ENCODE peak calls at places on chromosomes 1 and 21, in six cellular contexts. M is heart left ventricle, B is A549, A is lower leg skin, U is NB4, J is GM12892. I is an unnamed sample.

GRCh38 chr1:228867093-228867950 is 132.0 kb downstream of the RHOU start:
- DNase-seq in B (no peak), U (peak; percentile 81), M (no peak), A (peak; percentile 37), J (no peak), I (no peak)

GRCh38 chr1:197521118-197521739 is 253.2 kb downstream of the CRB1 start:
- DNase-seq in A (no peak), B (peak; percentile 26), J (no peak), M (no peak), U (peak; percentile 45), I (no peak)

GRCh38 chr1:147504801-147505303 is 36.4 kb upstream of the BCL9 start:
- DNase-seq in B (no peak), U (no peak), J (no peak), M (no peak), A (no peak), I (no peak)

GRCh38 chr1:58813801-58814200 is 30.0 kb upstream of the JUN start:
- DNase-seq in A (no peak), B (no peak), U (no peak), J (no peak), M (no peak), I (no peak)

GRCh38 chr1:15334995-15335394 is 74.7 kb upstream of the EFHD2 start:
- DNase-seq in M (no peak), A (no peak), B (no peak), J (no peak), U (no peak), I (no peak)

GRCh38 chr1:43329995-43330751 is 7.4 kb upstream of the MPL start:
- DNase-seq in A (peak; percentile 87), B (no peak), M (peak; percentile 85), U (peak; percentile 95), J (peak; percentile 49), I (no peak)

GRCh38 chr1:214551436-214552173 is at the start of gene PTPN14:
- DNase-seq in J (peak; percentile 37), A (peak; percentile 95), B (peak; percentile 91), M (peak; percentile 91), U (peak; percentile 55), I (peak; percentile 85)

GRCh38 chr1:210647406-210648333 is 319.0 kb downstream of the HHAT start:
- DNase-seq in A (no peak), U (no peak), B (no peak), M (no peak), J (no peak), I (no peak)

GRCh38 chr1:186418503-186418902 is 42.4 kb downstream of the PDC start:
- DNase-seq in M (no peak), B (no peak), J (no peak), A (no peak), U (no peak), I (no peak)

GRCh38 chr1:242129103-242129502 is 130.2 kb upstream of the MAP1LC3C start:
- DNase-seq in U (peak; percentile 51), J (no peak), B (peak; percentile 14), A (no peak), M (no peak), I (no peak)

GRCh38 chr1:181855380-181855779 is 206.1 kb downstream of the ZNF648 start:
- DNase-seq in J (no peak), B (no peak), A (no peak), U (no peak), M (no peak), I (no peak)

GRCh38 chr1:119653135-119653838 is 5.2 kb upstream of the ZNF697 start:
- DNase-seq in M (no peak), B (no peak), J (no peak), A (no peak), U (no peak), I (no peak)

GRCh38 chr1:8727809-8728213 is 89.6 kb downstream of the RERE start:
- DNase-seq in M (no peak), A (no peak), B (no peak), U (peak; percentile 38), J (no peak), I (no peak)

GRCh38 chr1:31663622-31664452 is 19.2 kb upstream of the PEF1 start:
- DNase-seq in U (peak; percentile 50), M (peak; percentile 50), B (peak; percentile 74), A (peak; percentile 93), J (peak; percentile 80), I (peak; percentile 68)

GRCh38 chr21:42089093-42089631 is 18.0 kb downstream of the UMODL1 start:
- DNase-seq in M (no peak), B (no peak), J (no peak), U (no peak), A (no peak), I (no peak)

GRCh38 chr1:215891266-215891665 is 324.2 kb downstream of the KCTD3 start:
- DNase-seq in U (no peak), J (no peak), B (no peak), A (no peak), M (no peak), I (no peak)

DNA sequence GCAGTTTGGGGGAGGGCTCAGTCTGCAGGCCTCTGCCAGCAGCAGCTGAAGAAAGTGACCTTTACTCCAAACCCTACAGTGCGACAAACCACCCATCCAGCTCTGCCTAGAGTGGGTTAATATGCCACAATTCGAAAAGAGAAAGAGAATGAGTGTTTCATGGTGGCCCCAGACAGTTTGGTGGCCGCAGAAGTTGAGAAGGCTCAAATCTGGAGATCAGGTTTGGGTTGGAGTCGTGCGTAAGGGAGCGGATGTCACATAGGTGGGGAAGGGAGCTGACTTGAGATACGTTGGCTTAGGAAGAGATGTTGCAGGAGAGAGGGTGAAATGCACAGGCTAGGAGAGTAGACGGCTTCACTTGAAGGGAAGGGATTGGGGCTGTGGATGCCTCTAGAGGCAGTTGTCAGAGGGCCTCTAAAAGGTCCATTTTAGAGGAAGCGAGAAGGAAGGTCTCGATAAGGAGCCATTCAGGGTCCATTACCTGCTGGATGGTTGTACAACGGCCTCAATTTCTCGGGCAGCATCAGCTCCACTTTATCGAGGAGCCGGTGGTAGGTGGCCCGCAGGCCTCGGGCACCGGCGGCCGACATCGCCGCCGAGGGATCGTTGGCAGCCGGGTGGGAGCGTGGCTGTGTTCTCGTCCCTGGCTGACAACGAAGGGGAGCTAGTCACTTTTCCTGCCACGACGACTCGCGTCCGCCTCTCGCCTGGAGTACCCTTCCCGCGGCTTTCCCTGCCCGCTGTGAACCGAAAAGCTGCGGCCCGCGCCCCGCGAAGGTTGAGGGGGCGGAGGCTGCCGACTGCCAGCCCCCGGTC is 1.0 kb upstream of the DCAF6 start:
- DNase-seq in J (no peak), U (peak; percentile 59), B (peak; percentile 41), A (peak; percentile 85), M (peak; percentile 36), I (no peak)
- TF ChIP-seq POLR2A in J (no peak), U (peak; percentile 65), B (peak; percentile 67), A (no peak), M (no peak), I (no peak)

GRCh38 chr1:203028067-203028783 is 1.9 kb downstream of the PPFIA4 start:
- DNase-seq in U (no peak), B (no peak), A (no peak), M (no peak), J (no peak), I (no peak)

GRCh38 chr1:203026666-203027663 is 674 bp downstream of the PPFIA4 start:
- DNase-seq in J (no peak), M (no peak), A (peak; percentile 87), B (no peak), U (no peak), I (no peak)

GRCh38 chr1:203031467-203031866 is 5.2 kb downstream of the PPFIA4 start:
- DNase-seq in A (no peak), B (no peak), J (no peak), M (no peak), U (no peak), I (no peak)

GRCh38 chr1:203028784-203029553 is 2.7 kb downstream of the PPFIA4 start:
- DNase-seq in B (no peak), U (no peak), M (peak; percentile 67), J (no peak), A (peak; percentile 84), I (no peak)

GRCh38 chr1:203025721-203026665 is at the start of gene PPFIA4:
- DNase-seq in B (peak; percentile 72), U (peak; percentile 75), A (peak; percentile 97), J (peak; percentile 92), M (peak; percentile 88), I (peak; percentile 89)
- TF ChIP-seq POLR2A in B (peak; percentile 37), U (no peak), A (no peak), J (peak; percentile 63), M (no peak), I (peak; percentile 20)

DNA sequence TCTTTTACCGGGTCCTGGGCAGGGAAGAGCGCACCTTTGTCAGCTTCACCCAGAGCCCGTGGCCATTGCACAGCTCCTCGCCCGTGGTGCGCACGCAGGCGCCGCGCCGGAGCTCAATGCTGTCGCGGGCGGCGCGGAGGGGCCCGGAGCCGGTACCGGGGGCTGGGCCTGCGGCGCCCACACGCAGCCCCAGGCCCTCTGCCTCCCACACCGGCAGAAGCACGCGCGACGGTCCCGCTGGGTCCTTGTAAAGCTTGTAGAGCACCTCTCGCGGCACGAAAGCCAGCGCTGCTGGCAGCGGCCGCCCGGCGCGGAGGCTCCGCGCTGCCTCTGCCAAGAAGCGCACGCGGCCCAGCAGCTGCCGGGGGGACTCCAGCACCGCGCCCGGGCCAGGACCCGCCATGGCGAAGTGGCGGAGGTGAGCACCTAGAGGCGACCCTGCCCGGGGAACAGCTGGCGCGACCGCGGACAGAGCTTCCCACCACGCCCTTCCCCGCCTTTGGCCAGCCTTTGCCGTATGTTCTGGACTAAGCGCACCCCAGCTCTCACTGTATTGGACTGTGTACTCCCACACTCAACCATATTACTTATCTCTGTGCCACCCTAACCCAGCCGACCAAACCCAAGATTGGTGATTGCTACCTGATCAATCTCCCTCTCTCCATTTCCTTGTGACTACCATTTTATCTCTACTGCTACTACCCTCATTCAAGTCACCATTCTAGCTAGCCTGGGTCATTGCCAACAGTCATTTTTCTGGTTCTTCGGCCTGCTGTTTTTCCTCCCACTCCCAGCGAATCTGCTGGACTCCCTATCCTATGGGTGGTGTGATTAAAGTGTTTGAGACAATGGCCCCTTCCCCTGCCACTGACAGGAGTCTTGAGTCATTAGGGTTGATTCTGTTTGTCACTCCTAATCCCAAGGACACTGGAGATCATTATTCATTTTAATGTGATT is at the start of gene HECTD3:
- DNase-seq in A (peak; percentile 95), U (peak; percentile 84), M (peak; percentile 88), B (peak; percentile 71), J (peak; percentile 78), I (peak; percentile 70)
- TF ChIP-seq POLR2A in A (no peak), U (peak; percentile 13), M (no peak), B (peak; percentile 51), J (peak; percentile 55), I (no peak)

DNA sequence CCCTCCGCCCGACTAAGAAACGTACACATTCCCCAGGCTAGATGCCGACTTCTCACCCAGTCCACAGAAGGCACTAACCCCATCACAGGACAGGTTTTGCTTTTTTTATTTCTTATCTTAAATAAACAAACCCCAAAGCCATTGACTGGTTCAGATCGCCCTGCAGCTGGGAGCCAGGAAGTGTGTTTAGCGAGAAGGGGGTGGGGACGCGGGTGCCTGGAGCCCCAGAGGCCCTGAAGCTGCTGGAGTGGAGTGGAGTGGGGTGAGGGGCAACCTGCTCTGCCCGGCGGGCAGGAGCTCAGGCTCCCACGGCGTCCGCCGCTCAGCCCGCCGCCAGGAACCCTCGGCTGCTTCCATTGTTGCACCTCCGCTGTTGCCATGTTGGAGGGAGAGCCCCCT is 724 bp downstream of the PIK3C2B start:
- DNase-seq in B (peak; percentile 58), M (peak; percentile 65), A (peak; percentile 90), J (peak; percentile 46), U (peak; percentile 68), I (no peak)
- TF ChIP-seq POLR2A in B (no peak), M (no peak), A (no peak), J (no peak), U (no peak), I (no peak)